ENCODE peak calls at places on chromosomes 7 and 10, in five cellular contexts. One of them, this sample, is unnamed. For H3K4me1, the result is how much of the 10 kb centered on the place peaks cover.

GRCh38 chr10:13816195-13816926 is 229.6 kb downstream of the PRPF18 start:
- DNase-seq in fibroblast of lung: peak
- DNase-seq in SK-N-SH: no peak
- DNase-seq in mucosa of descending colon: peak
- DNase-seq in A549: no peak
- DNase-seq in this sample: peak

GRCh38 chr10:97974526-97975525 is 55.6 kb downstream of the CRTAC1 start:
- DNase-seq in mucosa of descending colon: no peak
- DNase-seq in A549: no peak
- DNase-seq in SK-N-SH: peak
- DNase-seq in fibroblast of lung: no peak
- DNase-seq in this sample: no peak

GRCh38 chr10:11164806-11165590 is 147.3 kb downstream of the CELF2 start:
- DNase-seq in SK-N-SH: peak
- DNase-seq in A549: no peak
- DNase-seq in mucosa of descending colon: peak
- DNase-seq in fibroblast of lung: peak
- DNase-seq in this sample: peak

GRCh38 chr7:139709460-139709859 is 68.3 kb downstream of the HIPK2 start:
- DNase-seq in SK-N-SH: peak
- DNase-seq in fibroblast of lung: peak
- DNase-seq in A549: no peak
- DNase-seq in mucosa of descending colon: no peak
- DNase-seq in this sample: no peak

GRCh38 chr7:30304177-30304884 is 19.9 kb downstream of the ZNRF2 start:
- DNase-seq in SK-N-SH: no peak
- DNase-seq in fibroblast of lung: no peak
- DNase-seq in mucosa of descending colon: no peak
- DNase-seq in A549: no peak
- DNase-seq in this sample: no peak

GRCh38 chr7:35849158-35849831 is 48.4 kb downstream of the SEPTIN7 start:
- DNase-seq in mucosa of descending colon: no peak
- DNase-seq in A549: no peak
- DNase-seq in fibroblast of lung: peak
- DNase-seq in SK-N-SH: no peak
- DNase-seq in this sample: no peak

GRCh38 chr7:130648580-130648979 is 20.0 kb downstream of the COPG2 start:
- DNase-seq in A549: no peak
- DNase-seq in SK-N-SH: no peak
- DNase-seq in mucosa of descending colon: no peak
- DNase-seq in fibroblast of lung: no peak
- DNase-seq in this sample: no peak

GRCh38 chr10:120508966-120509365 is 51.9 kb downstream of the PLPP4 start:
- DNase-seq in A549: no peak
- DNase-seq in mucosa of descending colon: no peak
- DNase-seq in SK-N-SH: no peak
- DNase-seq in fibroblast of lung: peak
- DNase-seq in this sample: no peak

GRCh38 chr10:86732771-86733170 is 23.6 kb upstream of the BMPR1A start:
- DNase-seq in mucosa of descending colon: no peak
- DNase-seq in A549: no peak
- DNase-seq in SK-N-SH: no peak
- DNase-seq in fibroblast of lung: no peak
- DNase-seq in this sample: no peak

GRCh38 chr7:116863168-116863670 is 832 bp downstream of the CAPZA2 start:
- DNase-seq in A549: peak
- DNase-seq in fibroblast of lung: peak
- DNase-seq in mucosa of descending colon: peak
- DNase-seq in SK-N-SH: peak
- DNase-seq in this sample: peak

GRCh38 chr10:77616766-77617165 is 20.8 kb downstream of the KCNMA1 start:
- DNase-seq in fibroblast of lung: no peak
- DNase-seq in mucosa of descending colon: no peak
- DNase-seq in A549: no peak
- DNase-seq in SK-N-SH: no peak
- DNase-seq in this sample: no peak

GRCh38 chr10:62794306-62794705 is 10.2 kb upstream of the ADO start:
- DNase-seq in mucosa of descending colon: no peak
- DNase-seq in A549: no peak
- DNase-seq in fibroblast of lung: peak
- DNase-seq in SK-N-SH: no peak
- DNase-seq in this sample: no peak

GRCh38 chr7:99579956-99580777 is 17.9 kb upstream of the TMEM225B start:
- DNase-seq in mucosa of descending colon: peak
- DNase-seq in A549: no peak
- DNase-seq in fibroblast of lung: peak
- DNase-seq in SK-N-SH: peak
- DNase-seq in this sample: peak

GRCh38 chr7:108911016-108911415 is 341.3 kb downstream of the DNAJB9 start:
- DNase-seq in A549: no peak
- DNase-seq in mucosa of descending colon: no peak
- DNase-seq in fibroblast of lung: no peak
- DNase-seq in SK-N-SH: no peak
- DNase-seq in this sample: no peak

GRCh38 chr10:30116254-30116573 is 56.8 kb upstream of the JCAD start:
- DNase-seq in SK-N-SH: no peak
- DNase-seq in fibroblast of lung: no peak
- DNase-seq in A549: no peak
- DNase-seq in mucosa of descending colon: no peak
- DNase-seq in this sample: no peak

GRCh38 chr7:29988391-29989256 is 977 bp downstream of the SCRN1 start:
- DNase-seq in A549: peak
- DNase-seq in SK-N-SH: peak
- DNase-seq in fibroblast of lung: peak
- DNase-seq in mucosa of descending colon: peak
- DNase-seq in this sample: peak

GRCh38 chr7:71752171-71752935 is 620.4 kb downstream of the GALNT17 start:
- DNase-seq in mucosa of descending colon: peak
- DNase-seq in A549: peak
- DNase-seq in fibroblast of lung: no peak
- DNase-seq in SK-N-SH: peak
- DNase-seq in this sample: peak

GRCh38 chr10:3398825-3399646 is 226.5 kb upstream of the PITRM1 start:
- DNase-seq in mucosa of descending colon: no peak
- DNase-seq in SK-N-SH: peak
- DNase-seq in A549: no peak
- DNase-seq in fibroblast of lung: no peak
- DNase-seq in this sample: peak

GRCh38 chr7:876972-877311 is 588 bp downstream of the GET4 start:
- DNase-seq in A549: peak
- DNase-seq in mucosa of descending colon: no peak
- DNase-seq in fibroblast of lung: no peak
- DNase-seq in SK-N-SH: no peak
- DNase-seq in this sample: no peak

GRCh38 chr7:155804897-155805825 is 7.1 kb downstream of the SHH start:
- DNase-seq in mucosa of descending colon: peak
- DNase-seq in fibroblast of lung: peak
- DNase-seq in A549: peak
- DNase-seq in SK-N-SH: peak
- DNase-seq in this sample: peak

GRCh38 chr7:137890449-137890916 is 43.7 kb upstream of the DGKI start:
- DNase-seq in A549: no peak
- DNase-seq in mucosa of descending colon: no peak
- DNase-seq in SK-N-SH: no peak
- DNase-seq in fibroblast of lung: no peak
- DNase-seq in this sample: no peak

GRCh38 chr10:34758447-34758996 is 56.6 kb downstream of the PARD3 start:
- DNase-seq in SK-N-SH: no peak
- DNase-seq in fibroblast of lung: peak
- DNase-seq in mucosa of descending colon: no peak
- DNase-seq in A549: peak
- DNase-seq in this sample: no peak

GRCh38 chr10:53403688-53404087 is 631.1 kb upstream of the MBL2 start:
- DNase-seq in mucosa of descending colon: peak
- DNase-seq in fibroblast of lung: peak
- DNase-seq in A549: no peak
- DNase-seq in SK-N-SH: peak
- DNase-seq in this sample: peak

GRCh38 chr10:10911471-10911921 is 106.2 kb upstream of the CELF2 start:
- DNase-seq in A549: no peak
- DNase-seq in fibroblast of lung: peak
- DNase-seq in mucosa of descending colon: peak
- DNase-seq in SK-N-SH: no peak
- DNase-seq in this sample: peak

GRCh38 chr10:7703140-7703539 is at the start of gene ITIH2:
- DNase-seq in mucosa of descending colon: no peak
- DNase-seq in SK-N-SH: no peak
- DNase-seq in fibroblast of lung: no peak
- DNase-seq in A549: no peak
- DNase-seq in this sample: no peak

GRCh38 chr7:68414631-68415425 is 1183.4 kb upstream of the AUTS2 start:
- DNase-seq in fibroblast of lung: no peak
- DNase-seq in mucosa of descending colon: no peak
- DNase-seq in SK-N-SH: peak
- DNase-seq in A549: peak
- DNase-seq in this sample: no peak

GRCh38 chr7:130037703-130038102 is 13.5 kb downstream of the ZC3HC1 start:
- DNase-seq in SK-N-SH: no peak
- DNase-seq in A549: peak
- DNase-seq in fibroblast of lung: no peak
- DNase-seq in mucosa of descending colon: no peak
- DNase-seq in this sample: no peak

GRCh38 chr10:48609899-48610584 is 5.2 kb upstream of the ARHGAP22 start:
- DNase-seq in fibroblast of lung: no peak
- DNase-seq in mucosa of descending colon: no peak
- DNase-seq in A549: no peak
- DNase-seq in SK-N-SH: no peak
- DNase-seq in this sample: no peak

GRCh38 chr7:1024331-1024761 is 20.0 kb upstream of the GPR146 start:
- DNase-seq in SK-N-SH: no peak
- DNase-seq in fibroblast of lung: no peak
- DNase-seq in A549: no peak
- DNase-seq in mucosa of descending colon: peak
- DNase-seq in this sample: no peak

GRCh38 chr10:19412531-19412930 is 363.9 kb downstream of the MALRD1 start:
- DNase-seq in SK-N-SH: peak
- DNase-seq in mucosa of descending colon: no peak
- DNase-seq in A549: peak
- DNase-seq in fibroblast of lung: peak
- DNase-seq in this sample: no peak
- TF ChIP-seq CTCF in SK-N-SH: peak
- TF ChIP-seq CTCF in mucosa of descending colon: no peak
- TF ChIP-seq CTCF in A549: peak
- TF ChIP-seq CTCF in fibroblast of lung: peak
- TF ChIP-seq CTCF in this sample: peak

GRCh38 chr10:124409696-124410095 is 9.0 kb downstream of the OAT start:
- DNase-seq in A549: no peak
- DNase-seq in SK-N-SH: no peak
- DNase-seq in mucosa of descending colon: no peak
- DNase-seq in fibroblast of lung: no peak
- DNase-seq in this sample: no peak

GRCh38 chr10:124416733-124417132 is 2.0 kb downstream of the OAT start:
- DNase-seq in fibroblast of lung: peak
- DNase-seq in SK-N-SH: no peak
- DNase-seq in A549: peak
- DNase-seq in mucosa of descending colon: no peak
- DNase-seq in this sample: no peak

GRCh38 chr10:124415210-124415609 is 3.5 kb downstream of the OAT start:
- DNase-seq in fibroblast of lung: no peak
- DNase-seq in A549: no peak
- DNase-seq in mucosa of descending colon: no peak
- DNase-seq in SK-N-SH: no peak
- DNase-seq in this sample: no peak

GRCh38 chr10:124417846-124418725 is 637 bp downstream of the OAT start:
- DNase-seq in A549: peak
- DNase-seq in mucosa of descending colon: peak
- DNase-seq in fibroblast of lung: peak
- DNase-seq in SK-N-SH: peak
- DNase-seq in this sample: peak

GRCh38 chr10:124414077-124414476 is 4.6 kb downstream of the OAT start:
- DNase-seq in SK-N-SH: no peak
- DNase-seq in mucosa of descending colon: no peak
- DNase-seq in fibroblast of lung: peak
- DNase-seq in A549: no peak
- DNase-seq in this sample: no peak
- H3K4me3 ChIP-seq in SK-N-SH: no peak
- H3K4me3 ChIP-seq in mucosa of descending colon: no peak
- H3K4me3 ChIP-seq in fibroblast of lung: no peak
- H3K4me3 ChIP-seq in A549: no peak
- H3K4me3 ChIP-seq in this sample: no peak

DNA sequence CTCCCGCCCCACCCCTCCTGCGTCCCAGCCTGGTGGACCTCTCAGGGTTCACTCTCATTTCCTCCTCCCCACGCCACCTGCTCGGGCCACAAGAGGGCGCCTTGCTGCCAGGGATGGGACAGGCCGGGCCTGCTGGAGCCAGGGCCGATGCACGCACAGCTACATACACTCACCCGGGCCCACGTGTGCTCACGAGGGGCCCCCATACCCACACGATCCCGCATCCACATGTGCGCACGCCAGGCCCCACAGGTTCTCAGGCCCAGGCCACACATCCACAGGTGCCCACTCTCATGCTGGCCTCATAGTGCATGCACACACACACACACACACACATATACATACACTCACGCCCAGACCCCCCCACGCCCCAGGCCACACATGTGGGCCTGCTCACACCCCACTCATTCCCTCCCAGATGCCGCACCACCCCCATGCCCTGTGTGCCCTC is 68.6 kb downstream of the LHPP start:
- DNase-seq in fibroblast of lung: peak
- DNase-seq in A549: peak
- DNase-seq in mucosa of descending colon: peak
- DNase-seq in SK-N-SH: peak
- DNase-seq in this sample: peak
- H3K4me1 ChIP-seq in fibroblast of lung: under half
- H3K4me1 ChIP-seq in A549: under half
- H3K4me1 ChIP-seq in mucosa of descending colon: under half
- H3K4me1 ChIP-seq in SK-N-SH: under half
- H3K4me1 ChIP-seq in this sample: under half

GRCh38 chr7:20284398-20285143 is 46.1 kb upstream of the ITGB8 start:
- DNase-seq in fibroblast of lung: no peak
- DNase-seq in A549: no peak
- DNase-seq in mucosa of descending colon: no peak
- DNase-seq in SK-N-SH: no peak
- DNase-seq in this sample: no peak
- TF ChIP-seq CTCF in fibroblast of lung: no peak
- TF ChIP-seq CTCF in A549: no peak
- TF ChIP-seq CTCF in mucosa of descending colon: no peak
- TF ChIP-seq CTCF in SK-N-SH: no peak
- TF ChIP-seq CTCF in this sample: no peak

GRCh38 chr10:100970076-100970913 is 991 bp downstream of the SEMA4G start:
- DNase-seq in mucosa of descending colon: peak
- DNase-seq in A549: peak
- DNase-seq in fibroblast of lung: no peak
- DNase-seq in SK-N-SH: peak
- DNase-seq in this sample: no peak
- H3K4me3 ChIP-seq in mucosa of descending colon: peak
- H3K4me3 ChIP-seq in A549: peak
- H3K4me3 ChIP-seq in fibroblast of lung: no peak
- H3K4me3 ChIP-seq in SK-N-SH: peak
- H3K4me3 ChIP-seq in this sample: peak